ENCODE peak calls at places on chromosomes 11 and 22, in five cellular contexts. One of them, this sample, is unnamed.

GRCh38 chr22:36395922-36396321 is 8.2 kb upstream of the MYH9 start:
- DNase-seq in astrocyte: peak; percentile 83
- DNase-seq in SK-N-SH: peak; percentile 52
- DNase-seq in mammary epithelial cell: peak; percentile 96
- DNase-seq in colonic mucosa: no peak
- DNase-seq in this sample: no peak

GRCh38 chr22:37501610-37502341 is 15.6 kb upstream of the MFNG start:
- DNase-seq in mammary epithelial cell: peak; percentile 88
- DNase-seq in SK-N-SH: no peak
- DNase-seq in colonic mucosa: peak; percentile 95
- DNase-seq in astrocyte: peak; percentile 86
- DNase-seq in this sample: no peak

GRCh38 chr11:115390441-115390840 is 113.8 kb downstream of the CADM1 start:
- DNase-seq in SK-N-SH: no peak
- DNase-seq in colonic mucosa: no peak
- DNase-seq in astrocyte: no peak
- DNase-seq in mammary epithelial cell: no peak
- DNase-seq in this sample: no peak

GRCh38 chr11:123318623-123319022 is 111.4 kb upstream of the GRAMD1B start:
- DNase-seq in SK-N-SH: peak; percentile 61
- DNase-seq in astrocyte: no peak
- DNase-seq in mammary epithelial cell: no peak
- DNase-seq in colonic mucosa: no peak
- DNase-seq in this sample: no peak

GRCh38 chr11:27174026-27174425 is 133.4 kb downstream of the BBOX1 start:
- DNase-seq in mammary epithelial cell: peak; percentile 96
- DNase-seq in SK-N-SH: no peak
- DNase-seq in colonic mucosa: no peak
- DNase-seq in astrocyte: no peak
- DNase-seq in this sample: no peak

GRCh38 chr11:59283825-59284772 is 71.4 kb upstream of the MPEG1 start:
- DNase-seq in astrocyte: peak; percentile 9
- DNase-seq in colonic mucosa: peak; percentile 58
- DNase-seq in SK-N-SH: no peak
- DNase-seq in mammary epithelial cell: peak; percentile 31
- DNase-seq in this sample: peak; percentile 30

GRCh38 chr22:27084130-27084529 is 426.7 kb downstream of the MIAT start:
- DNase-seq in astrocyte: no peak
- DNase-seq in mammary epithelial cell: no peak
- DNase-seq in colonic mucosa: no peak
- DNase-seq in SK-N-SH: no peak
- DNase-seq in this sample: no peak

GRCh38 chr11:3135491-3136440 is 29.3 kb downstream of the OSBPL5 start:
- DNase-seq in SK-N-SH: no peak
- DNase-seq in colonic mucosa: no peak
- DNase-seq in mammary epithelial cell: no peak
- DNase-seq in astrocyte: no peak
- DNase-seq in this sample: peak; percentile 55

GRCh38 chr22:23235425-23235824 is 55.1 kb downstream of the BCR start:
- DNase-seq in SK-N-SH: no peak
- DNase-seq in mammary epithelial cell: no peak
- DNase-seq in colonic mucosa: no peak
- DNase-seq in astrocyte: no peak
- DNase-seq in this sample: no peak

GRCh38 chr11:28529540-28530410 is 421.6 kb downstream of the METTL15 start:
- DNase-seq in colonic mucosa: no peak
- DNase-seq in SK-N-SH: peak; percentile 32
- DNase-seq in mammary epithelial cell: peak; percentile 42
- DNase-seq in astrocyte: peak; percentile 56
- DNase-seq in this sample: peak; percentile 24

GRCh38 chr22:46754110-46754799 is 8.2 kb upstream of the TBC1D22A start:
- DNase-seq in colonic mucosa: peak; percentile 94
- DNase-seq in mammary epithelial cell: peak; percentile 94
- DNase-seq in astrocyte: peak; percentile 97
- DNase-seq in SK-N-SH: peak; percentile 68
- DNase-seq in this sample: no peak

GRCh38 chr11:108871152-108871551 is 206.3 kb downstream of the DDX10 start:
- DNase-seq in mammary epithelial cell: peak; percentile 56
- DNase-seq in SK-N-SH: peak; percentile 11
- DNase-seq in astrocyte: peak; percentile 62
- DNase-seq in colonic mucosa: no peak
- DNase-seq in this sample: no peak

GRCh38 chr11:131311746-131312145 is 58.7 kb upstream of the NTM start:
- DNase-seq in astrocyte: no peak
- DNase-seq in mammary epithelial cell: no peak
- DNase-seq in SK-N-SH: no peak
- DNase-seq in colonic mucosa: no peak
- DNase-seq in this sample: no peak

GRCh38 chr11:127843483-127844396 is 743.6 kb downstream of the ETS1 start:
- DNase-seq in SK-N-SH: peak; percentile 68
- DNase-seq in astrocyte: peak; percentile 29
- DNase-seq in colonic mucosa: peak; percentile 74
- DNase-seq in mammary epithelial cell: peak; percentile 64
- DNase-seq in this sample: peak; percentile 67

GRCh38 chr11:34251640-34251980 is 106.2 kb downstream of the ABTB2 start:
- DNase-seq in colonic mucosa: no peak
- DNase-seq in astrocyte: peak; percentile 53
- DNase-seq in SK-N-SH: no peak
- DNase-seq in mammary epithelial cell: no peak
- DNase-seq in this sample: no peak

GRCh38 chr22:47551438-47551788 is 789.0 kb downstream of the TBC1D22A start:
- DNase-seq in SK-N-SH: no peak
- DNase-seq in mammary epithelial cell: no peak
- DNase-seq in colonic mucosa: no peak
- DNase-seq in astrocyte: no peak
- DNase-seq in this sample: no peak

GRCh38 chr11:15059132-15059531 is 14.3 kb upstream of the CALCB start:
- DNase-seq in colonic mucosa: no peak
- DNase-seq in astrocyte: no peak
- DNase-seq in mammary epithelial cell: no peak
- DNase-seq in SK-N-SH: no peak
- DNase-seq in this sample: no peak

GRCh38 chr11:75913984-75914383 is 99.0 kb downstream of the UVRAG start:
- DNase-seq in SK-N-SH: no peak
- DNase-seq in mammary epithelial cell: no peak
- DNase-seq in colonic mucosa: no peak
- DNase-seq in astrocyte: no peak
- DNase-seq in this sample: no peak

GRCh38 chr11:111236355-111236754 is 9.2 kb upstream of the POU2AF2 start:
- DNase-seq in colonic mucosa: no peak
- DNase-seq in SK-N-SH: no peak
- DNase-seq in mammary epithelial cell: no peak
- DNase-seq in astrocyte: no peak
- DNase-seq in this sample: no peak

GRCh38 chr11:68808787-68809186 is 32.9 kb downstream of the CPT1A start:
- DNase-seq in SK-N-SH: no peak
- DNase-seq in astrocyte: no peak
- DNase-seq in mammary epithelial cell: no peak
- DNase-seq in colonic mucosa: no peak
- DNase-seq in this sample: no peak

GRCh38 chr22:24445481-24446290 is 18.3 kb downstream of the ADORA2A start:
- DNase-seq in mammary epithelial cell: no peak
- DNase-seq in SK-N-SH: peak; percentile 70
- DNase-seq in astrocyte: no peak
- DNase-seq in colonic mucosa: no peak
- DNase-seq in this sample: peak; percentile 46

GRCh38 chr11:22666700-22667439 is 459 bp downstream of the GAS2 start:
- DNase-seq in astrocyte: peak; percentile 10
- DNase-seq in SK-N-SH: peak; percentile 85
- DNase-seq in colonic mucosa: peak; percentile 21
- DNase-seq in mammary epithelial cell: no peak
- DNase-seq in this sample: peak; percentile 39

GRCh38 chr11:91299980-91300379 is 924.6 kb upstream of the FAT3 start:
- DNase-seq in SK-N-SH: no peak
- DNase-seq in mammary epithelial cell: peak; percentile 5
- DNase-seq in colonic mucosa: no peak
- DNase-seq in astrocyte: peak; percentile 20
- DNase-seq in this sample: no peak

GRCh38 chr11:6862961-6863360 is at the start of gene OR10A2:
- DNase-seq in mammary epithelial cell: peak; percentile 8
- DNase-seq in astrocyte: no peak
- DNase-seq in SK-N-SH: no peak
- DNase-seq in colonic mucosa: no peak
- DNase-seq in this sample: no peak

GRCh38 chr22:19951351-19951750 is 9.7 kb upstream of the TXNRD2 start:
- DNase-seq in SK-N-SH: no peak
- DNase-seq in colonic mucosa: no peak
- DNase-seq in astrocyte: no peak
- DNase-seq in mammary epithelial cell: no peak
- DNase-seq in this sample: no peak

GRCh38 chr22:23285236-23285635 is 104.9 kb downstream of the BCR start:
- DNase-seq in astrocyte: no peak
- DNase-seq in SK-N-SH: no peak
- DNase-seq in colonic mucosa: no peak
- DNase-seq in mammary epithelial cell: no peak
- DNase-seq in this sample: no peak

GRCh38 chr11:61481806-61482205 is 26.7 kb upstream of the LRRC10B start:
- DNase-seq in mammary epithelial cell: no peak
- DNase-seq in colonic mucosa: no peak
- DNase-seq in astrocyte: no peak
- DNase-seq in SK-N-SH: no peak
- DNase-seq in this sample: no peak

GRCh38 chr22:30649430-30650007 is 13.9 kb downstream of the SLC35E4 start:
- DNase-seq in mammary epithelial cell: peak; percentile 84
- DNase-seq in astrocyte: peak; percentile 86
- DNase-seq in SK-N-SH: no peak
- DNase-seq in colonic mucosa: peak; percentile 85
- DNase-seq in this sample: no peak

GRCh38 chr11:1655168-1656060 is 25.8 kb downstream of the KRTAP5-5 start:
- DNase-seq in SK-N-SH: peak; percentile 33
- DNase-seq in colonic mucosa: no peak
- DNase-seq in astrocyte: no peak
- DNase-seq in mammary epithelial cell: peak; percentile 10
- DNase-seq in this sample: no peak

GRCh38 chr11:112795142-112795815 is 165.9 kb upstream of the NCAM1 start:
- DNase-seq in astrocyte: peak; percentile 29
- DNase-seq in colonic mucosa: peak; percentile 34
- DNase-seq in mammary epithelial cell: peak; percentile 53
- DNase-seq in SK-N-SH: peak; percentile 56
- DNase-seq in this sample: no peak

GRCh38 chr11:13278620-13279486 is 1.3 kb downstream of the BMAL1 start:
- DNase-seq in colonic mucosa: no peak
- DNase-seq in mammary epithelial cell: no peak
- DNase-seq in SK-N-SH: peak; percentile 59
- DNase-seq in astrocyte: no peak
- DNase-seq in this sample: no peak
- H3K9ac ChIP-seq in colonic mucosa: peak overlapping the region; percentile 74
- H3K9ac ChIP-seq in mammary epithelial cell: peak overlapping the region; percentile 69
- H3K9ac ChIP-seq in SK-N-SH: peak overlapping the region; percentile 75
- H3K9ac ChIP-seq in astrocyte: peak overlapping the region; percentile 81
- H3K9ac ChIP-seq in this sample: peak overlapping the region; percentile 37

DNA sequence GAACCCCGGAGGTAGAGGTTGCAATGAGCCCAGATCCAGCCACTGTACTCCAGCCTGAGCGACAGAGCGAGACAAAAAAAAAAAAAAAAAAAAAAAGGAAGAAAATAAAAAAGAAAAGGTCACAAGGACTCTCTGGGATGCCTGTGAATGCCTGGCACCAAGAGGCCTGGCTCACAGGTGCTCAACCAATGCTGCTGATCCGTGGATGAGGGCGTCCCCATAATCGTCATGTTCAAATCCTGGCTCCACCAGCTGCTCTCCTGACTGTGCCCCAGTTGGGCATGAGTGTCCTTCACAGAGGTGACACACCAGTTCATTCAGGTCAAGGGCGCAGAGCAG is 645 bp upstream of the GAS2L1 start:
- DNase-seq in SK-N-SH: no peak
- DNase-seq in mammary epithelial cell: no peak
- DNase-seq in colonic mucosa: no peak
- DNase-seq in astrocyte: no peak
- DNase-seq in this sample: no peak
- H3K4me3 ChIP-seq in SK-N-SH: peak overlapping the region; percentile 74
- H3K4me3 ChIP-seq in mammary epithelial cell: no peak overlapping the region
- H3K4me3 ChIP-seq in colonic mucosa: no peak overlapping the region
- H3K4me3 ChIP-seq in astrocyte: no peak overlapping the region
- H3K4me3 ChIP-seq in this sample: peak overlapping the region; percentile 61

DNA sequence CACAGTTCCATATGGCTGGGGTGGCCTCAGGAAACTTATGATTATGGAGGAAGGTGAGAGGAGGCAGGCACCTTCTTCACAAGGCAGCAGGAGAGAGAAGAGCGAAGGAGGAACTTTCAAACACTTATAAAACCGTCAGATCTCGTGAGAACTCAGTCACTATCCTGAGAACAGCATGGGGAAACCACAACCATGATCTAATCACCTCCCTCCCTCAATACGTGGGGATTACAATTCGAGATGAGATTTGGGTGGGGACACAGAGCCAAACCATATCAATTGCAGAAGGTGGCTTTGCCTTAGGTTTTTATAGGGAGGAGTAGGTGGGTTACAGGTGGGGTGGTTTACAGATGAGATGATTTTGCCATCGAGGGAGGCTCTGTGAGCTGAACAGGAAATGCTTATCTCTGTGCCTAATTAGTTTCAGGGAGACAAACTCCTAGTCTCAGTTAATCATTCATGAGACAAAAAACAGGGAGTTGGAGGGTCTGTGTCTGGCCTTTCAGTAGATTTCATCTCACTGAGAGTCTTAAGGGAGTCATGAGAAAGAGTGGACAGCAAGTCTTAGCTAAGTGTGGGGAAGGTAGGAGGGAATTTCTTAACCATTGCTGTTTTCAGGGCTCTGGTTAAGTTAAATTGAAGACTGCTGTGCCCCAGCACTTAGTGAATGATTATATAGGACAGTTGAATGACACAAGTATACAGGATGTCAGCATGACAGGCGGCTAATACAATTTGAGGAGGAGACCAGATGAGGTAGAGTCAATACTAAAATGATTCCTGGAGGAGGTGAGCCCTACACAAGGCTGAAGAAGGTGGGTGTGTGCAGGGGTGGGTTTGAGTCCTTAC is 47.7 kb downstream of the CWC15 start:
- DNase-seq in SK-N-SH: no peak
- DNase-seq in astrocyte: no peak
- DNase-seq in colonic mucosa: no peak
- DNase-seq in mammary epithelial cell: no peak
- DNase-seq in this sample: no peak
- H3K9ac ChIP-seq in SK-N-SH: no peak overlapping the region
- H3K9ac ChIP-seq in astrocyte: peak overlapping the region; percentile 56
- H3K9ac ChIP-seq in colonic mucosa: no peak overlapping the region
- H3K9ac ChIP-seq in mammary epithelial cell: no peak overlapping the region
- H3K9ac ChIP-seq in this sample: no peak overlapping the region

DNA sequence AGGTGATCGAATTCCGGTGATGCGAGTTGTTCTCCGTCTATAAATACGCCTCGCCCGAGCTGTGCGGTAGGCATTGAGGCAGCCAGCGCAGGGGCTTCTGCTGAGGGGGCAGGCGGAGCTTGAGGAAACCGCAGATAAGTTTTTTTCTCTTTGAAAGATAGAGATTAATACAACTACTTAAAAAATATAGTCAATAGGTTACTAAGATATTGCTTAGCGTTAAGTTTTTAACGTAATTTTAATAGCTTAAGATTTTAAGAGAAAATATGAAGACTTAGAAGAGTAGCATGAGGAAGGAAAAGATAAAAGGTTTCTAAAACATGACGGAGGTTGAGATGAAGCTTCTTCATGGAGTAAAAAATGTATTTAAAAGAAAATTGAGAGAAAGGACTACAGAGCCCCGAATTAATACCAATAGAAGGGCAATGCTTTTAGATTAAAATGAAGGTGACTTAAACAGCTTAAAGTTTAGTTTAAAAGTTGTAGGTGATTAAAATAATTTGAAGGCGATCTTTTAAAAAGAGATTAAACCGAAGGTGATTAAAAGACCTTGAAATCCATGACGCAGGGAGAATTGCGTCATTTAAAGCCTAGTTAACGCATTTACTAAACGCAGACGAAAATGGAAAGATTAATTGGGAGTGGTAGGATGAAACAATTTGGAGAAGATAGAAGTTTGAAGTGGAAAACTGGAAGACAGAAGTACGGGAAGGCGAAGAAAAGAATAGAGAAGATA is at the start of gene MALAT1:
- DNase-seq in astrocyte: peak; percentile 88
- DNase-seq in SK-N-SH: peak; percentile 70
- DNase-seq in mammary epithelial cell: peak; percentile 88
- DNase-seq in colonic mucosa: peak; percentile 97
- DNase-seq in this sample: peak; percentile 95
- H3K4me3 ChIP-seq in astrocyte: peak within 1 kb of the TSS; percentile 100
- H3K4me3 ChIP-seq in SK-N-SH: peak within 1 kb of the TSS; percentile 84
- H3K4me3 ChIP-seq in mammary epithelial cell: peak within 1 kb of the TSS; percentile 99
- H3K4me3 ChIP-seq in colonic mucosa: peak within 1 kb of the TSS; percentile 66
- H3K4me3 ChIP-seq in this sample: peak within 1 kb of the TSS; percentile 72